ENCODE peak calls at places on chromosomes 16 and 17, in seven cellular contexts. Z is central memory CD4-positive, alpha-beta T cell; J is HT-29; U is activated CD8-positive, alpha-beta memory T cell treated with anti-CD3 and anti-CD28 coated beads for 4 hours; D is psoas muscle; X is dorsolateral prefrontal cortex; N is neural progenitor cell. W is an unnamed sample.

GRCh38 chr17:82565551-82565950 is 46.0 kb downstream of the FOXK2 start:
- DNase-seq in Z (no peak), J (no peak), U (no peak), D (no peak), X (no peak), N (no peak), W (no peak)

GRCh38 chr17:31527606-31528005 is 136.1 kb downstream of the RAB11FIP4 start:
- DNase-seq in Z (no peak), J (no peak), U (no peak), D (no peak), X (no peak), N (no peak), W (no peak)

GRCh38 chr16:5064915-5065314 is 841 bp downstream of the C16orf89 start:
- DNase-seq in Z (no peak), J (no peak), U (no peak), D (no peak), X (no peak), N (no peak), W (no peak)

GRCh38 chr17:40415390-40415789 is 2.3 kb downstream of the TOP2A start:
- DNase-seq in Z (peak; percentile 52), J (peak; percentile 62), U (no peak), D (no peak), X (no peak), N (peak; percentile 33), W (no peak)

GRCh38 chr17:835263-835662 is 53.1 kb downstream of the MRM3 start:
- DNase-seq in Z (no peak), J (no peak), U (no peak), D (peak; percentile 70), X (no peak), N (peak; percentile 46), W (no peak)

GRCh38 chr16:47984669-47985068 is 171.1 kb downstream of the ABCC12 start:
- DNase-seq in Z (no peak), J (no peak), U (no peak), D (no peak), X (no peak), N (no peak), W (no peak)

GRCh38 chr17:81196505-81197408 is 26.0 kb downstream of the CEP131 start:
- DNase-seq in Z (no peak), J (no peak), U (no peak), D (no peak), X (no peak), N (no peak), W (no peak)

GRCh38 chr16:81650982-81651562 is 128.0 kb upstream of the PLCG2 start:
- DNase-seq in Z (no peak), J (no peak), U (no peak), D (peak; percentile 62), X (no peak), N (peak; percentile 81), W (no peak)

GRCh38 chr16:89506791-89507191 is 1.4 kb upstream of the SPG7 start:
- DNase-seq in Z (peak; percentile 25), J (no peak), U (no peak), D (no peak), X (no peak), N (no peak), W (no peak)

GRCh38 chr17:57989011-57989345 is 924 bp upstream of the VEZF1 start:
- DNase-seq in Z (no peak), J (peak; percentile 78), U (no peak), D (no peak), X (no peak), N (peak; percentile 34), W (no peak)

GRCh38 chr17:75601057-75601987 is 13.7 kb downstream of the MYO15B start:
- DNase-seq in Z (peak; percentile 33), J (peak; percentile 82), U (no peak), D (peak; percentile 46), X (peak; percentile 56), N (peak; percentile 75), W (peak; percentile 22)

GRCh38 chr17:1147664-1148063 is 32.1 kb downstream of the ABR start:
- DNase-seq in Z (no peak), J (peak; percentile 74), U (no peak), D (peak; percentile 17), X (no peak), N (peak; percentile 78), W (no peak)

GRCh38 chr16:89072216-89073130 is 21.2 kb upstream of the ACSF3 start:
- DNase-seq in Z (no peak), J (no peak), U (no peak), D (no peak), X (no peak), N (no peak), W (no peak)

GRCh38 chr17:7856081-7856791 is 1.1 kb downstream of the NAA38 start:
- DNase-seq in Z (no peak), J (peak; percentile 29), U (no peak), D (peak; percentile 66), X (no peak), N (peak; percentile 57), W (no peak)

GRCh38 chr17:49210158-49211029 is at the start of the genes ABI3 and GNGT2:
- DNase-seq in Z (peak; percentile 65), J (no peak), U (peak; percentile 41), D (peak; percentile 43), X (no peak), N (no peak), W (no peak)

GRCh38 chr16:87323727-87324410 is 6.7 kb upstream of the C16orf95 start:
- DNase-seq in Z (no peak), J (no peak), U (no peak), D (no peak), X (no peak), N (no peak), W (no peak)

GRCh38 chr17:57045868-57046671 is 39.0 kb upstream of the AKAP1 start:
- DNase-seq in Z (peak; percentile 5), J (no peak), U (no peak), D (peak; percentile 36), X (peak; percentile 40), N (no peak), W (no peak)

GRCh38 chr17:76427457-76428231 is 25.3 kb downstream of the UBE2O start:
- DNase-seq in Z (no peak), J (no peak), U (no peak), D (no peak), X (no peak), N (no peak), W (no peak)

GRCh38 chr16:89890200-89890599 is 16.8 kb downstream of the TCF25 start:
- DNase-seq in Z (no peak), J (no peak), U (no peak), D (no peak), X (no peak), N (no peak), W (no peak)

GRCh38 chr17:31695456-31696090 is 163.5 kb downstream of the COPRS start:
- DNase-seq in Z (no peak), J (no peak), U (no peak), D (peak; percentile 19), X (no peak), N (no peak), W (no peak)

GRCh38 chr17:3657588-3657869 is 10.8 kb downstream of the TAX1BP3 start:
- DNase-seq in Z (no peak), J (no peak), U (no peak), D (no peak), X (no peak), N (no peak), W (no peak)

GRCh38 chr16:74775255-74775654 is 635 bp upstream of the FA2H start:
- DNase-seq in Z (no peak), J (peak; percentile 27), U (no peak), D (no peak), X (no peak), N (no peak), W (no peak)

GRCh38 chr16:70680495-70681381 is 5.1 kb downstream of the MTSS2 start:
- DNase-seq in Z (no peak), J (no peak), U (no peak), D (peak; percentile 28), X (no peak), N (no peak), W (no peak)

GRCh38 chr16:30104492-30104891 is 8.5 kb upstream of the YPEL3 start:
- DNase-seq in Z (no peak), J (peak; percentile 73), U (no peak), D (no peak), X (no peak), N (no peak), W (no peak)

GRCh38 chr16:16007743-16008111 is 58.3 kb downstream of the ABCC1 start:
- DNase-seq in Z (no peak), J (no peak), U (no peak), D (no peak), X (no peak), N (no peak), W (no peak)

GRCh38 chr17:81967533-81968395 is 6.8 kb upstream of the NOTUM start:
- DNase-seq in Z (peak; percentile 84), J (peak; percentile 82), U (peak; percentile 79), D (peak; percentile 85), X (peak; percentile 82), N (peak; percentile 94), W (peak; percentile 76)

GRCh38 chr16:27378871-27379580 is 22.9 kb upstream of the IL21R start:
- DNase-seq in Z (no peak), J (no peak), U (no peak), D (no peak), X (peak; percentile 13), N (no peak), W (no peak)

GRCh38 chr16:83318390-83318789 is 489.4 kb upstream of the HSBP1 start:
- DNase-seq in Z (no peak), J (no peak), U (no peak), D (no peak), X (no peak), N (no peak), W (no peak)

GRCh38 chr16:83744521-83744981 is 63.2 kb upstream of the HSBP1 start:
- DNase-seq in Z (no peak), J (no peak), U (no peak), D (peak; percentile 45), X (peak; percentile 50), N (no peak), W (no peak)

GRCh38 chr16:65281636-65282035 is 159.8 kb upstream of the CDH11 start:
- DNase-seq in Z (no peak), J (no peak), U (no peak), D (no peak), X (no peak), N (peak; percentile 63), W (no peak)

GRCh38 chr17:81419333-81419885 is 24.2 kb downstream of the BAHCC1 start:
- DNase-seq in Z (no peak), J (peak; percentile 79), U (no peak), D (peak; percentile 88), X (peak; percentile 76), N (peak; percentile 57), W (no peak)

GRCh38 chr16:86078121-86078600 is 179.2 kb downstream of the IRF8 start:
- DNase-seq in Z (no peak), J (no peak), U (no peak), D (no peak), X (peak; percentile 31), N (no peak), W (no peak)

GRCh38 chr17:7114875-7115614 is 423 bp upstream of the ASGR2 start:
- DNase-seq in Z (no peak), J (no peak), U (no peak), D (no peak), X (peak; percentile 40), N (no peak), W (no peak)

GRCh38 chr17:1413281-1413791 is 13.3 kb upstream of the YWHAE start:
- DNase-seq in Z (no peak), J (peak; percentile 12), U (no peak), D (peak; percentile 74), X (no peak), N (no peak), W (no peak)

GRCh38 chr17:18099516-18099915 is 9.0 kb upstream of the MYO15A start:
- DNase-seq in Z (no peak), J (no peak), U (no peak), D (no peak), X (no peak), N (no peak), W (no peak)

GRCh38 chr17:75508848-75509450 is 6.4 kb downstream of the CASKIN2 start:
- DNase-seq in Z (no peak), J (no peak), U (no peak), D (peak; percentile 11), X (no peak), N (no peak), W (no peak)